ENCODE peak calls at places on chromosomes 6 and 20, in nine cellular contexts. X is foreskin fibroblast; N is tibial nerve; P is mucosa of descending colon; D is dorsolateral prefrontal cortex; J is pancreas; Y is A549; Z is H7; S is CD8-positive, alpha-beta memory T cell. U is an unnamed sample.

GRCh38 chr20:34791289-34792020 is 34.0 kb downstream of the NCOA6 start:
- DNase-seq in X (no peak), N (no peak), P (no peak), D (no peak), J (no peak), Y (no peak), Z (peak; percentile 25), S (no peak), U (peak; percentile 68)

GRCh38 chr6:130098317-130098716 is 79.9 kb downstream of the L3MBTL3 start:
- DNase-seq in X (no peak), N (no peak), P (no peak), D (no peak), J (no peak), Y (no peak), Z (no peak), S (no peak), U (no peak)

GRCh38 chr6:36180126-36180525 is 16.4 kb upstream of the BRPF3 start:
- DNase-seq in X (no peak), N (no peak), P (no peak), D (no peak), J (no peak), Y (no peak), Z (no peak), S (no peak), U (no peak)

GRCh38 chr20:21767739-21768223 is 62.3 kb downstream of the PAX1 start:
- DNase-seq in X (no peak), N (no peak), P (no peak), D (no peak), J (peak; percentile 13), Y (peak; percentile 36), Z (peak; percentile 86), S (no peak), U (no peak)

GRCh38 chr20:11373391-11373790 is 544.3 kb upstream of the BTBD3 start:
- DNase-seq in X (no peak), N (no peak), P (no peak), D (no peak), J (no peak), Y (no peak), Z (no peak), S (no peak), U (no peak)

GRCh38 chr6:87722831-87723726 is 21.0 kb upstream of the AKIRIN2 start:
- DNase-seq in X (peak; percentile 96), N (no peak), P (peak; percentile 48), D (peak; percentile 83), J (peak; percentile 85), Y (peak; percentile 94), Z (peak; percentile 59), S (no peak), U (peak; percentile 85)

GRCh38 chr20:25017257-25017803 is 24.8 kb upstream of the APMAP start:
- DNase-seq in X (no peak), N (no peak), P (peak; percentile 68), D (peak; percentile 31), J (peak; percentile 96), Y (no peak), Z (peak; percentile 71), S (no peak), U (no peak)

GRCh38 chr6:148521586-148521985 is 178.9 kb downstream of the SASH1 start:
- DNase-seq in X (no peak), N (no peak), P (no peak), D (no peak), J (no peak), Y (no peak), Z (no peak), S (no peak), U (no peak)

GRCh38 chr6:14966111-14966901 is 279.6 kb upstream of the JARID2 start:
- DNase-seq in X (no peak), N (no peak), P (no peak), D (no peak), J (no peak), Y (no peak), Z (no peak), S (no peak), U (no peak)

GRCh38 chr6:31576897-31577341 is 1.6 kb downstream of the TNF start:
- DNase-seq in X (no peak), N (no peak), P (no peak), D (no peak), J (no peak), Y (no peak), Z (peak; percentile 10), S (peak; percentile 45), U (no peak)

GRCh38 chr6:129500958-129501381 is 209.0 kb downstream of the ARHGAP18 start:
- DNase-seq in X (no peak), N (no peak), P (no peak), D (no peak), J (no peak), Y (peak; percentile 33), Z (peak; percentile 14), S (no peak), U (no peak)

GRCh38 chr6:169846286-169847056 is 95.0 kb downstream of the ERMARD start:
- DNase-seq in X (no peak), N (no peak), P (no peak), D (no peak), J (no peak), Y (no peak), Z (peak; percentile 25), S (no peak), U (peak; percentile 57)

GRCh38 chr6:116616757-116617093 is 446 bp downstream of the RSPH4A start:
- DNase-seq in X (no peak), N (no peak), P (peak; percentile 10), D (no peak), J (peak; percentile 25), Y (peak; percentile 7), Z (peak; percentile 30), S (no peak), U (no peak)

GRCh38 chr6:134707342-134707982 is 242.4 kb downstream of the ALDH8A1 start:
- DNase-seq in X (no peak), N (no peak), P (peak; percentile 30), D (no peak), J (peak; percentile 26), Y (peak; percentile 83), Z (no peak), S (no peak), U (no peak)

GRCh38 chr20:400451-401275 is 7.4 kb upstream of the RBCK1 start:
- DNase-seq in X (no peak), N (no peak), P (no peak), D (no peak), J (no peak), Y (peak; percentile 62), Z (peak; percentile 64), S (no peak), U (no peak)

GRCh38 chr6:151160869-151161268 is 78.9 kb upstream of the AKAP12 start:
- DNase-seq in X (no peak), N (peak; percentile 30), P (no peak), D (no peak), J (peak; percentile 62), Y (peak; percentile 17), Z (no peak), S (no peak), U (no peak)

GRCh38 chr20:61954276-61955021 is 111.2 kb downstream of the TAF4 start:
- DNase-seq in X (no peak), N (no peak), P (peak; percentile 27), D (peak; percentile 22), J (no peak), Y (no peak), Z (no peak), S (no peak), U (no peak)

GRCh38 chr6:148027201-148027600 is 315.4 kb upstream of the SASH1 start:
- DNase-seq in X (no peak), N (no peak), P (peak; percentile 8), D (no peak), J (no peak), Y (no peak), Z (peak; percentile 6), S (no peak), U (no peak)

GRCh38 chr6:35703554-35703953 is 14.8 kb upstream of the FKBP5 start:
- DNase-seq in X (no peak), N (no peak), P (no peak), D (no peak), J (no peak), Y (no peak), Z (no peak), S (no peak), U (no peak)

GRCh38 chr6:15894973-15895858 is 232.4 kb upstream of the DTNBP1 start:
- DNase-seq in X (no peak), N (no peak), P (no peak), D (no peak), J (no peak), Y (no peak), Z (peak; percentile 16), S (no peak), U (no peak)

GRCh38 chr20:59673288-59673997 is 69.1 kb downstream of the PHACTR3 start:
- DNase-seq in X (no peak), N (no peak), P (no peak), D (no peak), J (no peak), Y (no peak), Z (no peak), S (no peak), U (no peak)

GRCh38 chr6:110689275-110689935 is 125.9 kb downstream of the CDK19 start:
- DNase-seq in X (no peak), N (no peak), P (peak; percentile 20), D (no peak), J (no peak), Y (no peak), Z (no peak), S (no peak), U (no peak)

GRCh38 chr20:4844766-4845465 is 123.2 kb downstream of the PRND start:
- DNase-seq in X (no peak), N (no peak), P (no peak), D (no peak), J (no peak), Y (no peak), Z (no peak), S (no peak), U (peak; percentile 13)
- H3K4me3 ChIP-seq in X (no peak overlapping the region), N (no peak overlapping the region), P (no peak overlapping the region), D (no peak overlapping the region), J (no peak overlapping the region), Y (no peak overlapping the region), Z (no peak overlapping the region), S (no peak overlapping the region), U (no peak overlapping the region)

GRCh38 chr20:38435555-38435939 is 419 bp upstream of the SNHG17 start:
- DNase-seq in X (no peak), N (no peak), P (no peak), D (no peak), J (no peak), Y (no peak), Z (no peak), S (no peak), U (no peak)
- H3K4me3 ChIP-seq in X (no peak overlapping the region), N (no peak overlapping the region), P (no peak overlapping the region), D (no peak overlapping the region), J (no peak overlapping the region), Y (no peak overlapping the region), Z (no peak overlapping the region), S (peak overlapping the region; percentile 93), U (no peak overlapping the region)

DNA sequence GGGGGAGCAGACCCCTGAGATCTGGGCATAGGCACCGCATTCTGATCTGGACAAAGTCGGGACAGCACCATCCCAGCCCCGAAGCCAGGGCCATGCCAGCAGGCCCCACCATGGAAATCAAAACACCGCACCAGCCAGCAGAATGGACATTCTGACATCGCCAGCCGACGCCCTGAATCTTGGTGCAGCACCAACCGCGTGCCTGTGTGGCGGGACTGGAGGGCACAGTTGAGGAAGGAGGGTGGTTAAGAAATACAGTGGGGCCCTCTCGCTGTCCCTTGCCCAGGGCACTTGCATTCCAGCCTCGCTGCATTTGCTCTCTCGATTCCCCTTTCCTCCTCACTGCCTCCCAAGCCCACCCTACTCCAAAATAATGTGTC is 2.0 kb downstream of the NNAT start:
- DNase-seq in X (no peak), N (no peak), P (no peak), D (no peak), J (no peak), Y (no peak), Z (peak; percentile 61), S (no peak), U (peak; percentile 50)
- H3K4me3 ChIP-seq in X (no peak overlapping the region), N (no peak overlapping the region), P (no peak overlapping the region), D (peak overlapping the region; percentile 52), J (no peak overlapping the region), Y (no peak overlapping the region), Z (no peak overlapping the region), S (no peak overlapping the region), U (no peak overlapping the region)

GRCh38 chr6:84772428-84773132 is 8.2 kb upstream of the TBX18 start:
- DNase-seq in X (no peak), N (no peak), P (no peak), D (no peak), J (no peak), Y (peak; percentile 36), Z (peak; percentile 67), S (no peak), U (no peak)
- H3K4me3 ChIP-seq in X (peak overlapping the region; percentile 46), N (peak overlapping the region; percentile 59), P (no peak overlapping the region), D (no peak overlapping the region), J (no peak overlapping the region), Y (peak overlapping the region; percentile 53), Z (no peak overlapping the region), S (no peak overlapping the region), U (peak overlapping the region; percentile 61)

U was measured in ascending aorta.